ENCODE peak calls at places on chromosomes 12 and 14, in five cellular contexts. One of them, this sample, is unnamed.

GRCh38 chr12:65525501-65526141 is 247.1 kb downstream of the MSRB3 start:
- DNase-seq in HCT116: no peak
- DNase-seq in A549: no peak
- DNase-seq in K562: no peak
- DNase-seq in neuronal stem cell: no peak
- DNase-seq in this sample: peak

GRCh38 chr12:25994252-25994651 is 35.8 kb downstream of the RASSF8 start:
- DNase-seq in HCT116: no peak
- DNase-seq in A549: no peak
- DNase-seq in K562: no peak
- DNase-seq in neuronal stem cell: no peak
- DNase-seq in this sample: peak

GRCh38 chr14:68316078-68316868 is 476.6 kb downstream of the ZFP36L1 start:
- DNase-seq in HCT116: no peak
- DNase-seq in A549: no peak
- DNase-seq in K562: no peak
- DNase-seq in neuronal stem cell: no peak
- DNase-seq in this sample: no peak

GRCh38 chr12:106205208-106206069 is 42.4 kb downstream of the CKAP4 start:
- DNase-seq in HCT116: peak
- DNase-seq in A549: peak
- DNase-seq in K562: no peak
- DNase-seq in neuronal stem cell: no peak
- DNase-seq in this sample: peak

GRCh38 chr12:89528434-89528833 is 2.6 kb upstream of the POC1B start:
- DNase-seq in HCT116: no peak
- DNase-seq in A549: no peak
- DNase-seq in K562: no peak
- DNase-seq in neuronal stem cell: no peak
- DNase-seq in this sample: no peak

GRCh38 chr12:26177303-26177702 is 18.1 kb upstream of the SSPN start:
- DNase-seq in HCT116: no peak
- DNase-seq in A549: no peak
- DNase-seq in K562: no peak
- DNase-seq in neuronal stem cell: no peak
- DNase-seq in this sample: peak

GRCh38 chr14:42624980-42625761 is 1018.5 kb downstream of the LRFN5 start:
- DNase-seq in HCT116: no peak
- DNase-seq in A549: peak
- DNase-seq in K562: no peak
- DNase-seq in neuronal stem cell: no peak
- DNase-seq in this sample: no peak

GRCh38 chr14:56295743-56296142 is 177.5 kb downstream of the PELI2 start:
- DNase-seq in HCT116: no peak
- DNase-seq in A549: no peak
- DNase-seq in K562: no peak
- DNase-seq in neuronal stem cell: no peak
- DNase-seq in this sample: peak

GRCh38 chr12:114291389-114292075 is 114.4 kb downstream of the TBX5 start:
- DNase-seq in HCT116: no peak
- DNase-seq in A549: no peak
- DNase-seq in K562: no peak
- DNase-seq in neuronal stem cell: no peak
- DNase-seq in this sample: no peak

GRCh38 chr14:23112359-23113178 is 6.5 kb downstream of the CEBPE start:
- DNase-seq in HCT116: no peak
- DNase-seq in A549: no peak
- DNase-seq in K562: peak
- DNase-seq in neuronal stem cell: no peak
- DNase-seq in this sample: no peak

GRCh38 chr14:59310644-59311043 is 122.2 kb downstream of the DAAM1 start:
- DNase-seq in HCT116: no peak
- DNase-seq in A549: no peak
- DNase-seq in K562: no peak
- DNase-seq in neuronal stem cell: no peak
- DNase-seq in this sample: no peak

GRCh38 chr12:52873832-52874572 is 25.2 kb upstream of the KRT78 start:
- DNase-seq in HCT116: peak
- DNase-seq in A549: peak
- DNase-seq in K562: peak
- DNase-seq in neuronal stem cell: no peak
- DNase-seq in this sample: peak

GRCh38 chr12:46450279-46450748 is 77.7 kb upstream of the SLC38A2 start:
- DNase-seq in HCT116: no peak
- DNase-seq in A549: no peak
- DNase-seq in K562: peak
- DNase-seq in neuronal stem cell: no peak
- DNase-seq in this sample: peak

GRCh38 chr12:124633269-124633953 is 66.0 kb upstream of the NCOR2 start:
- DNase-seq in HCT116: peak
- DNase-seq in A549: peak
- DNase-seq in K562: no peak
- DNase-seq in neuronal stem cell: no peak
- DNase-seq in this sample: peak

GRCh38 chr12:32290411-32290810 is 108.9 kb upstream of the FGD4 start:
- DNase-seq in HCT116: no peak
- DNase-seq in A549: peak
- DNase-seq in K562: peak
- DNase-seq in neuronal stem cell: no peak
- DNase-seq in this sample: peak

GRCh38 chr12:42130670-42131402 is 13.8 kb downstream of the GXYLT1 start:
- DNase-seq in HCT116: no peak
- DNase-seq in A549: no peak
- DNase-seq in K562: no peak
- DNase-seq in neuronal stem cell: no peak
- DNase-seq in this sample: peak

GRCh38 chr14:60651936-60652673 is 2.8 kb upstream of the SIX1 start:
- DNase-seq in HCT116: no peak
- DNase-seq in A549: no peak
- DNase-seq in K562: no peak
- DNase-seq in neuronal stem cell: peak
- DNase-seq in this sample: no peak

GRCh38 chr12:337039-337438 is 52.1 kb downstream of the KDM5A start:
- DNase-seq in HCT116: no peak
- DNase-seq in A549: no peak
- DNase-seq in K562: no peak
- DNase-seq in neuronal stem cell: no peak
- DNase-seq in this sample: no peak

GRCh38 chr12:80241576-80242273 is 142.4 kb downstream of the OTOGL start:
- DNase-seq in HCT116: no peak
- DNase-seq in A549: no peak
- DNase-seq in K562: no peak
- DNase-seq in neuronal stem cell: no peak
- DNase-seq in this sample: peak

GRCh38 chr12:121637231-121637914 is 11.0 kb downstream of the ORAI1 start:
- DNase-seq in HCT116: no peak
- DNase-seq in A549: no peak
- DNase-seq in K562: no peak
- DNase-seq in neuronal stem cell: no peak
- DNase-seq in this sample: no peak

GRCh38 chr14:102944448-102945330 is 22.2 kb downstream of the AMN start:
- DNase-seq in HCT116: no peak
- DNase-seq in A549: no peak
- DNase-seq in K562: no peak
- DNase-seq in neuronal stem cell: no peak
- DNase-seq in this sample: no peak

GRCh38 chr14:70359076-70359424 is 433 bp downstream of the COX16 start:
- DNase-seq in HCT116: no peak
- DNase-seq in A549: no peak
- DNase-seq in K562: no peak
- DNase-seq in neuronal stem cell: no peak
- DNase-seq in this sample: no peak

GRCh38 chr12:48923117-48923516 is 2.2 kb downstream of the FKBP11 start:
- DNase-seq in HCT116: no peak
- DNase-seq in A549: no peak
- DNase-seq in K562: no peak
- DNase-seq in neuronal stem cell: no peak
- DNase-seq in this sample: no peak

GRCh38 chr12:48917857-48918537 is 7.3 kb downstream of the FKBP11 start:
- DNase-seq in HCT116: no peak
- DNase-seq in A549: no peak
- DNase-seq in K562: no peak
- DNase-seq in neuronal stem cell: no peak
- DNase-seq in this sample: no peak
- H3K4me2 ChIP-seq in HCT116: no peak
- H3K4me2 ChIP-seq in A549: no peak
- H3K4me2 ChIP-seq in K562: no peak
- H3K4me2 ChIP-seq in neuronal stem cell: no peak
- H3K4me2 ChIP-seq in this sample: no peak

GRCh38 chr14:51998348-51998747 is 9.0 kb downstream of the RTRAF start:
- DNase-seq in HCT116: no peak
- DNase-seq in A549: no peak
- DNase-seq in K562: no peak
- DNase-seq in neuronal stem cell: no peak
- DNase-seq in this sample: no peak
- H3K4me2 ChIP-seq in HCT116: no peak
- H3K4me2 ChIP-seq in A549: no peak
- H3K4me2 ChIP-seq in K562: no peak
- H3K4me2 ChIP-seq in neuronal stem cell: no peak
- H3K4me2 ChIP-seq in this sample: no peak

GRCh38 chr12:133081408-133081806 is 684 bp downstream of the ZNF140 start:
- DNase-seq in HCT116: no peak
- DNase-seq in A549: no peak
- DNase-seq in K562: no peak
- DNase-seq in neuronal stem cell: no peak
- DNase-seq in this sample: no peak
- H3K4me2 ChIP-seq in HCT116: no peak
- H3K4me2 ChIP-seq in A549: peak
- H3K4me2 ChIP-seq in K562: peak
- H3K4me2 ChIP-seq in neuronal stem cell: peak
- H3K4me2 ChIP-seq in this sample: peak

GRCh38 chr12:57276935-57277563 is 26.1 kb upstream of the STAC3 start:
- DNase-seq in HCT116: peak
- DNase-seq in A549: peak
- DNase-seq in K562: peak
- DNase-seq in neuronal stem cell: no peak
- DNase-seq in this sample: peak
- H3K4me2 ChIP-seq in HCT116: no peak
- H3K4me2 ChIP-seq in A549: no peak
- H3K4me2 ChIP-seq in K562: no peak
- H3K4me2 ChIP-seq in neuronal stem cell: no peak
- H3K4me2 ChIP-seq in this sample: no peak

DNA sequence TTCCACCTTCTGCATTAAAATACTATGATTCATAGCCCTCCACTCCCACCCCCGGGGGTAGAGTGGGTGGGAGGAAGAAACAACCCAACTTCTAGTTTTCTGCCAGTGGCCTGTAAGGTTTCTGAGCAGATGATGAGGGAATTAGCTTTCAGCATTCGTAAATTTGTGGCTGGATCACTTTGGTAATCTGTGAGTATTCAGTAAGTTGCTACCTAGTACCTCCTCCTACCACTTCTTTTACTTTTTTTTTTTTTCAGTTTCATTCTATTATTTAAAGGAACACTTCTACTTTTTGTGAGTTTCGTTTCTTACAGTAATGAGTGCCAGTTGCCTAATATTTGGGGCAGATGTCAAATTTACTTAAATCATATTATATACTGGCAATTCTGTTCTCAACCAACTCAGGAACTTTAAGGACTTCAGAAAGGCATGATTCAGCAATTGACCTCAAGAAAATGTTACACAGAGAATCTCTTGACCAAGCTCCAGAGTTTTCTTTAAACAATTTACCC is 42.4 kb upstream of the EMP1 start:
- DNase-seq in HCT116: no peak
- DNase-seq in A549: no peak
- DNase-seq in K562: no peak
- DNase-seq in neuronal stem cell: no peak
- DNase-seq in this sample: peak
- H3K4me2 ChIP-seq in HCT116: peak
- H3K4me2 ChIP-seq in A549: peak
- H3K4me2 ChIP-seq in K562: no peak
- H3K4me2 ChIP-seq in neuronal stem cell: no peak
- H3K4me2 ChIP-seq in this sample: peak

DNA sequence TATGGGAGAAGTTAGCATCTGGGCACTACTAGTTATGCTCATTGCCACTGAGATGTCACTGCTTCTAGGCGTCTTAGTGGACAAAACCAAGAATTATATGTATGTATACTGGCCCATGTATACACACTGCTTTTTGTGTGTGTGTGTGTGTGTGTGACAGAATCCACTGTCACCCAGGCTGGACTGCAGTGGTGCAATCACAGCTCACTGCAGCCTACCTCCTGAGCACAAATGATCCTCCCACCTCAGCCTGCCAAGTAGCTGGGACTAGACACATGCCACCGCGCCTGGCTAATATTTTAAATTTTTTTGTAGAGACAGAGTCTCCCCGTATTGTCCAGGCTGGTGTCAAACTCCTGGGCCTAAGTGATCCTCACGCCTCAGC is 25.2 kb downstream of the LIMA1 start:
- DNase-seq in HCT116: no peak
- DNase-seq in A549: peak
- DNase-seq in K562: no peak
- DNase-seq in neuronal stem cell: no peak
- DNase-seq in this sample: peak
- H3K4me2 ChIP-seq in HCT116: peak
- H3K4me2 ChIP-seq in A549: peak
- H3K4me2 ChIP-seq in K562: no peak
- H3K4me2 ChIP-seq in neuronal stem cell: no peak
- H3K4me2 ChIP-seq in this sample: peak

DNA sequence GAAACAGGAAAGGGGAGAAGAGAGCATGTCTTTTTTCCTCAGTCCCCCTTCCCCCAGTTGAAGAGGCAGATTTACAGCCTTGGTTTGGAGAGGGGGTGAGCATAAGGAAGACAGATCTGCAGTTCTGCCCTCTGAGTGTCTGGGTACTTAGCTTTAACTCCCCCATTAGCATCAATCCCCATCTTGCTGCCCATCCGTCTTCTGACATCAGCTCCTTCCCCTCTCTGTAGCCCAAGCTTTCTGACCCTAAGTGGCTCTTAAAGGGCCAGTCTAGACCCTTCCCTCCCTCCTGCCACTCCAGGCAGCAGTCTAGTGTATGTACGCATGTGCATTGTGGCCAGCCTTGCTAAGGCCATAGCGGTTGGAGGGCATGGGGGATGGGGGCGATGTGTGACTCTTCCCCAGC is 7.3 kb downstream of the GPR84 start:
- DNase-seq in HCT116: no peak
- DNase-seq in A549: no peak
- DNase-seq in K562: no peak
- DNase-seq in neuronal stem cell: no peak
- DNase-seq in this sample: no peak
- H3K4me2 ChIP-seq in HCT116: no peak
- H3K4me2 ChIP-seq in A549: no peak
- H3K4me2 ChIP-seq in K562: peak
- H3K4me2 ChIP-seq in neuronal stem cell: peak
- H3K4me2 ChIP-seq in this sample: no peak